ENCODE peak calls at places on chromosomes 5 and 9, in five cellular contexts. A is AG09309; E is NCI-H1417; P is natural killer cell; S is stimulated activated CD4-positive, alpha-beta T cell treated with anti-CD3 and anti-CD28 coated beads, Interleukin-12 subunit alpha, Interleukin-12 subunit beta, amount 100 ng/mL, for 48 hours. C is an unnamed sample.

GRCh38 chr5:61966558-61966957 is 339.4 kb upstream of the KIF2A start:
- DNase-seq in E (no peak), S (no peak), A (no peak), P (no peak), C (no peak)

GRCh38 chr5:102946414-102946813 is 173.5 kb downstream of the GIN1 start:
- DNase-seq in P (no peak), E (no peak), S (no peak), A (no peak), C (no peak)

GRCh38 chr5:115419794-115420585 is 123.5 kb upstream of the CCDC112 start:
- DNase-seq in A (peak; percentile 88), P (no peak), E (no peak), S (no peak), C (no peak)

GRCh38 chr9:27436234-27436633 is 87.9 kb upstream of the IFNK start:
- DNase-seq in P (no peak), S (no peak), A (no peak), E (peak; percentile 15), C (no peak)

GRCh38 chr9:35954942-35955546 is 2.9 kb downstream of the OR2S2 start:
- DNase-seq in E (peak; percentile 13), A (peak; percentile 59), P (no peak), S (peak; percentile 26), C (peak; percentile 14)

GRCh38 chr5:120464627-120465280 is 654 bp downstream of the PRR16 start:
- DNase-seq in A (peak; percentile 42), S (no peak), E (peak; percentile 29), P (no peak), C (no peak)

GRCh38 chr9:29297592-29297991 is 1724.3 kb upstream of the C9orf72 start:
- DNase-seq in E (no peak), A (no peak), S (no peak), P (no peak), C (no peak)

GRCh38 chr5:32523625-32524024 is 61.7 kb upstream of the SUB1 start:
- DNase-seq in A (no peak), P (no peak), S (no peak), E (no peak), C (no peak)

GRCh38 chr9:112784020-112784788 is 33.6 kb downstream of the SNX30 start:
- DNase-seq in A (no peak), P (no peak), S (no peak), E (peak; percentile 60), C (no peak)

GRCh38 chr9:26176628-26177027 is 498.4 kb upstream of the TUSC1 start:
- DNase-seq in P (no peak), S (no peak), A (no peak), E (no peak), C (no peak)

GRCh38 chr5:121144764-121145163 is 680.7 kb downstream of the PRR16 start:
- DNase-seq in P (no peak), A (peak; percentile 5), E (no peak), S (no peak), C (no peak)

GRCh38 chr5:67636091-67636490 is 439.5 kb upstream of the CD180 start:
- DNase-seq in E (no peak), S (no peak), P (no peak), A (no peak), C (no peak)

GRCh38 chr9:95826183-95826838 is 49.2 kb upstream of the ERCC6L2 start:
- DNase-seq in E (no peak), S (no peak), P (no peak), A (no peak), C (no peak)

GRCh38 chr5:113526421-113526820 is 12.9 kb downstream of the YTHDC2 start:
- DNase-seq in A (no peak), S (no peak), P (no peak), E (no peak), C (no peak)

GRCh38 chr9:83933804-83934203 is 12.6 kb upstream of the KIF27 start:
- DNase-seq in A (peak; percentile 52), E (no peak), S (no peak), P (no peak), C (no peak)

GRCh38 chr9:121483049-121483448 is 16.6 kb downstream of the GGTA1 start:
- DNase-seq in E (no peak), S (no peak), P (no peak), A (no peak), C (no peak)

GRCh38 chr5:133925866-133926488 is 42.4 kb downstream of the C5orf15 start:
- DNase-seq in E (no peak), P (no peak), S (no peak), A (no peak), C (no peak)

GRCh38 chr9:95732803-95733686 is 142.4 kb upstream of the ERCC6L2 start:
- DNase-seq in A (no peak), S (no peak), E (no peak), P (no peak), C (no peak)

GRCh38 chr9:27151693-27152397 is 42.8 kb downstream of the TEK start:
- DNase-seq in P (no peak), S (no peak), A (peak; percentile 8), E (no peak), C (no peak)

GRCh38 chr5:53027913-53028312 is 38.8 kb downstream of the ITGA2 start:
- DNase-seq in S (no peak), A (no peak), E (no peak), P (no peak), C (no peak)

GRCh38 chr9:137534256-137535119 is 15.7 kb downstream of the PNPLA7 start:
- DNase-seq in P (no peak), S (no peak), E (peak; percentile 75), A (no peak), C (no peak)

GRCh38 chr9:126336350-126337335 is 10.0 kb downstream of the MVB12B start:
- DNase-seq in E (no peak), P (no peak), S (no peak), A (no peak), C (no peak)

GRCh38 chr9:129509508-129509907 is 111.4 kb downstream of the C9orf50 start:
- DNase-seq in S (no peak), P (no peak), A (peak; percentile 79), E (no peak), C (no peak)

GRCh38 chr5:177111720-177112394 is 21.7 kb upstream of the NSD1 start:
- DNase-seq in A (no peak), P (peak; percentile 57), E (peak; percentile 35), S (peak; percentile 43), C (peak; percentile 13)

GRCh38 chr5:158805195-158805594 is 294.5 kb downstream of the EBF1 start:
- DNase-seq in A (no peak), E (no peak), S (no peak), P (no peak), C (no peak)

GRCh38 chr5:89168766-89169165 is 285.8 kb upstream of the MEF2C start:
- DNase-seq in S (no peak), E (no peak), P (no peak), A (no peak), C (no peak)

GRCh38 chr9:122125891-122126331 is 32.8 kb upstream of the TTLL11 start:
- DNase-seq in E (peak; percentile 39), P (no peak), A (no peak), S (no peak), C (no peak)

GRCh38 chr9:14221558-14221957 is 92.4 kb downstream of the NFIB start:
- DNase-seq in A (peak; percentile 23), P (no peak), E (no peak), S (no peak), C (no peak)

GRCh38 chr9:84235516-84235915 is 105.0 kb downstream of the SLC28A3 start:
- DNase-seq in A (no peak), P (no peak), E (no peak), S (no peak), C (no peak)

GRCh38 chr5:14790220-14790619 is 81.4 kb downstream of the ANKH start:
- DNase-seq in E (no peak), A (no peak), S (no peak), P (no peak), C (no peak)

GRCh38 chr5:178573216-178573615 is 17.0 kb downstream of the COL23A1 start:
- DNase-seq in P (no peak), S (no peak), A (no peak), E (no peak), C (no peak)

GRCh38 chr5:180139731-180140626 is 68.4 kb upstream of the RNF130 start:
- DNase-seq in P (peak; percentile 11), A (no peak), E (no peak), S (no peak), C (no peak)

GRCh38 chr5:64165500-64166200 is at the start of gene RNF180:
- DNase-seq in S (no peak), A (no peak), P (no peak), E (peak; percentile 72), C (no peak)

GRCh38 chr5:111697881-111698757 is 58.9 kb downstream of the NREP start:
- DNase-seq in S (no peak), P (no peak), E (no peak), A (peak; percentile 23), C (no peak)

GRCh38 chr9:36306481-36307306 is 48.4 kb upstream of the GNE start:
- DNase-seq in A (no peak), E (no peak), S (no peak), P (no peak), C (no peak)

GRCh38 chr5:163473613-163474243 is 13.3 kb downstream of the HMMR start:
- DNase-seq in E (no peak), P (no peak), A (no peak), S (no peak), C (no peak)

GRCh38 chr9:93965830-93966577 is 10.8 kb upstream of the BARX1 start:
- DNase-seq in S (no peak), A (no peak), P (no peak), E (no peak), C (no peak)

GRCh38 chr5:10479226-10479721 is 37.6 kb downstream of the ROPN1L start:
- DNase-seq in E (peak; percentile 40), A (no peak), P (no peak), S (no peak), C (no peak)

GRCh38 chr9:77999231-77999631 is 32.4 kb downstream of the GNAQ start:
- DNase-seq in P (no peak), A (no peak), E (no peak), S (no peak), C (no peak)